ENCODE peak calls at places on chromosomes 5 and 9, in four cellular contexts. Y is spleen, K is dorsolateral prefrontal cortex, C is fibroblast of the aortic adventitia. Q is an unnamed sample.
A peak's percentile ranks its signal among the peaks of the same experiment; 100 is the strongest.

GRCh38 chr9:80553986-80554715 is 982.4 kb downstream of the TLE4 start:
- DNase-seq in K (no peak), C (no peak), Y (no peak), Q (no peak)

GRCh38 chr5:166123698-166124097 is 2167.7 kb upstream of the WWC1 start:
- DNase-seq in C (no peak), Y (no peak), K (no peak), Q (no peak)

GRCh38 chr9:21558627-21559401 is 76.7 kb upstream of the IFNE start:
- DNase-seq in K (no peak), Y (no peak), C (peak; percentile 69), Q (peak; percentile 43)

GRCh38 chr5:120151181-120151580 is 312.9 kb upstream of the PRR16 start:
- DNase-seq in K (no peak), Y (no peak), C (no peak), Q (no peak)

GRCh38 chr5:106481375-106481774 is 1189.4 kb downstream of the EFNA5 start:
- DNase-seq in Y (no peak), K (no peak), C (peak; percentile 5), Q (no peak)

GRCh38 chr9:34256104-34256503 is 73.0 kb downstream of the KIF24 start:
- DNase-seq in C (no peak), Y (no peak), K (no peak), Q (no peak)

GRCh38 chr5:135213466-135214239 is 179.6 kb upstream of the PITX1 start:
- DNase-seq in Y (peak; percentile 56), C (no peak), K (no peak), Q (peak; percentile 40)

GRCh38 chr5:60846298-60846697 is 2.2 kb upstream of the ELOVL7 start:
- DNase-seq in C (no peak), K (no peak), Y (no peak), Q (no peak)

GRCh38 chr5:133290669-133291235 is 238.9 kb downstream of the HSPA4 start:
- DNase-seq in C (no peak), Y (no peak), K (no peak), Q (no peak)

GRCh38 chr9:123642291-123643278 is 286.6 kb downstream of the CRB2 start:
- DNase-seq in C (peak; percentile 23), Y (no peak), K (peak; percentile 33), Q (peak; percentile 68)

GRCh38 chr9:88538311-88539085 is 3.5 kb downstream of the NXNL2 start:
- DNase-seq in K (no peak), Y (no peak), C (no peak), Q (no peak)

GRCh38 chr9:104682642-104683041 is 11.7 kb upstream of the OR13D1 start:
- DNase-seq in Y (no peak), C (peak; percentile 72), K (no peak), Q (no peak)

GRCh38 chr5:175681045-175681974 is 23.4 kb downstream of the HRH2 start:
- DNase-seq in C (no peak), K (peak; percentile 30), Y (peak; percentile 25), Q (peak; percentile 36)

GRCh38 chr9:35553670-35554543 is 51.2 kb upstream of the TESK1 start:
- DNase-seq in K (peak; percentile 74), C (peak; percentile 88), Y (no peak), Q (no peak)

GRCh38 chr9:115034801-115035200 is 83.2 kb downstream of the TNC start:
- DNase-seq in Y (no peak), K (no peak), C (peak; percentile 93), Q (no peak)

GRCh38 chr5:157710887-157711286 is 20.3 kb upstream of the THG1L start:
- DNase-seq in K (no peak), Y (no peak), C (peak; percentile 70), Q (no peak)

GRCh38 chr9:89686134-89686533 is 81.3 kb downstream of the GADD45G start:
- DNase-seq in Y (no peak), C (no peak), K (no peak), Q (no peak)

GRCh38 chr9:33344145-33344544 is 53.8 kb downstream of the NFX1 start:
- DNase-seq in Y (no peak), K (no peak), C (no peak), Q (no peak)

GRCh38 chr9:83070257-83070656 is 7.3 kb upstream of the RASEF start:
- DNase-seq in C (peak; percentile 80), K (no peak), Y (no peak), Q (no peak)

GRCh38 chr9:683509-684021 is 157.9 kb upstream of the DMRT1 start:
- DNase-seq in Y (no peak), C (no peak), K (no peak), Q (no peak)

GRCh38 chr5:154405078-154405792 is 40.6 kb upstream of the SAP30L start:
- DNase-seq in K (peak; percentile 69), C (peak; percentile 72), Y (peak; percentile 95), Q (peak; percentile 88)

GRCh38 chr5:111550282-111551020 is 38.1 kb upstream of the STARD4 start:
- DNase-seq in K (peak; percentile 57), Y (no peak), C (peak; percentile 97), Q (no peak)

GRCh38 chr5:111548992-111549649 is 36.8 kb upstream of the STARD4 start:
- DNase-seq in Y (no peak), C (peak; percentile 20), K (no peak), Q (no peak)

GRCh38 chr5:111548312-111548930 is 36.1 kb upstream of the STARD4 start:
- DNase-seq in K (no peak), Y (no peak), C (no peak), Q (no peak)

DNA sequence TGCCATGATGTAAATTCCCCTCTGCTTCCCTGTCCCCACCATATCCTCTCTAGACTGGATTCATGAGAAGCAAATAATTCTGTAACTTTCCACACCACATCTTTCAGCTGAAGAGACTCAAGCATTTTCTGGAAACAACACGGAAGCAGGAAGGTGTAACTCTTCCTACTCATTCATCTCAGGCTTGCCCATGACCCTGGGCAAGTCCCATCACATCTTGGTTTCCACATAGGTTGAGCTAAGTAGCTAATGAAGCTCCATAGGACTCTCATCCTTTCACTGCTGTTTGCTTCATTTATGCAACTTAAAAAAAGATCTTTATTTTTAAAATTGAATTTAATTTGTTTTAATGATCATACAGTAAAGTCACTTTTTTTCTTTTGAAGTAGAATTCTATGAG is 32.7 kb upstream of the STARD4 start:
- DNase-seq in K (no peak), C (no peak), Y (no peak), Q (no peak)
- H3K4me3 ChIP-seq in K (no peak overlapping the region), C (no peak overlapping the region), Y (no peak overlapping the region), Q (no peak overlapping the region)

GRCh38 chr5:95729115-95730010 is 1.8 kb upstream of the RHOBTB3 start:
- DNase-seq in Y (no peak), K (no peak), C (no peak), Q (no peak)
- H3K4me3 ChIP-seq in Y (no peak overlapping the region), K (no peak overlapping the region), C (no peak overlapping the region), Q (no peak overlapping the region)

GRCh38 chr9:94903961-94904421 is 177.5 kb downstream of the AOPEP start:
- DNase-seq in Y (no peak), C (peak; percentile 60), K (no peak), Q (no peak)

GRCh38 chr9:94899464-94900221 is 173.1 kb downstream of the AOPEP start:
- DNase-seq in Y (no peak), K (no peak), C (no peak), Q (no peak)

GRCh38 chr9:94904806-94905205 is 178.3 kb downstream of the AOPEP start:
- DNase-seq in Y (no peak), C (no peak), K (no peak), Q (no peak)

GRCh38 chr9:94900222-94901018 is 173.9 kb downstream of the AOPEP start:
- DNase-seq in K (no peak), C (peak; percentile 100), Y (no peak), Q (no peak)

GRCh38 chr9:94901019-94901363 is 174.5 kb downstream of the AOPEP start:
- DNase-seq in C (no peak), Y (no peak), K (no peak), Q (no peak)
- H3K4me3 ChIP-seq in C (no peak overlapping the region), Y (no peak overlapping the region), K (no peak overlapping the region), Q (no peak overlapping the region)

GRCh38 chr5:172003750-172004149 is 2.7 kb downstream of the FBXW11 start:
- DNase-seq in Y (no peak), K (no peak), C (peak; percentile 63), Q (no peak)

GRCh38 chr5:172004824-172005237 is 1.6 kb downstream of the FBXW11 start:
- DNase-seq in Y (no peak), C (peak; percentile 35), K (no peak), Q (no peak)

GRCh38 chr5:172005708-172006377 is 595 bp downstream of the FBXW11 start:
- DNase-seq in K (peak; percentile 29), C (no peak), Y (peak; percentile 86), Q (peak; percentile 71)

GRCh38 chr5:172002310-172002709 is 4.1 kb downstream of the FBXW11 start:
- DNase-seq in C (peak; percentile 25), K (no peak), Y (no peak), Q (no peak)

DNA sequence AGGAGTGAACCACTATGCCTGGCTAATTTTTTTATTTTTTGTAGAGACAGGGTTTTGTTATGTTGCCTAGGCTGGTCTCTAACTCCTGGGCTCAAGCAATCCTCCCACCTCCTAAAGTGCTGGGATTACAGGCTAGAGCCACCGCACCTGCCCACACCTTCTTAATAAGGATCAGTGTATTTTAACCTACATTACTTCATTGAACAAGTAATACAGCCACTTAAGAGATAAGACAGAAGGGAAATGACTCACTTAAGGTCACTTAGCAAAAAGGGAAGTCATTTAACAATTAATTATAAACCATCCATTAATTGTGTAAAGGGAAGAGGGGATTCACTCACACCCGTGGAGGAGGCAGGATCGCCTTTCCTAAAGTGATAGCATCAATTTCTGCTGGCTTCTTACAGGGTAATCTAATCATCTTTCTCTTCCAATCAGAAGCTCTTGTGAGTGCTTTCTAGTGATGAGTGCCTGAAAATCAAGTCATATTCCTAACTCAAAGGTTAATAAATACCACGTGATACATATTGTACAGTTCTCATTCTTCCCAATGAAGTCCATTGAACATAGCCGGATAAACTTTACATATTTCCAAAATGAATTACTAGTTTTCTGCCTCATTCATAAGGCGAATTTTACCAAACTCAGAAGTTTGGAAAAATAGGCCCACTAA is 3.5 kb downstream of the FBXW11 start:
- DNase-seq in Y (no peak), K (no peak), C (no peak), Q (no peak)
- H3K4me3 ChIP-seq in Y (no peak overlapping the region), K (no peak overlapping the region), C (no peak overlapping the region), Q (peak overlapping the region; percentile 4)

DNA sequence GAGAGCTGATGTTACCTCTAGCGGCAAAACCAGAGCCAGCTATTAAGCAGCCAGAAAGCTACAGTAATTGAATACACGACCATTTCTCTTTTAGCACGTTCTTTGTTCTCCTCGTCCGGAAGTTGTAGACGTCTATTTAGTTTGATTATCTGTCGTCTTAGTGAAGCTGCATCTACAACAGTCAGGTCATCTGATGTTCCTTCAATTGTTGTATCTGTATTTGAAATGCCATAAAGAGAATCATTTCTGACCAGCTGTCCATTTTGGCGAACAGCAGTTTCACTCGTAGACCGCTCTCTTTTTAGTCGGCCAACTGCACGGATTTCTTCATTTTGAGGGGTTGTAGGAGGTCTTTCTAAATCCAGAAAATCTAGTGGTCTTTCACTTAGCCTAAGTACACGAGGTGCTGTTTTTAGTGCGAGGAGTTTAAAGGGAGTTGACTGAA is 12.6 kb downstream of the PDE6A start:
- DNase-seq in Y (no peak), K (no peak), C (no peak), Q (no peak)
- H3K4me3 ChIP-seq in Y (peak overlapping the region; percentile 51), K (no peak overlapping the region), C (no peak overlapping the region), Q (peak overlapping the region; percentile 27)

GRCh38 chr5:78983601-78984000 is 1.5 kb downstream of the ARSB start:
- DNase-seq in Y (no peak), C (no peak), K (no peak), Q (no peak)
- H3K4me3 ChIP-seq in Y (peak overlapping the region; percentile 84), C (peak overlapping the region; percentile 80), K (peak overlapping the region; percentile 83), Q (peak overlapping the region; percentile 84)